ENCODE peak calls at places on chromosomes 12 and 14, in eight cellular contexts. J is heart left ventricle, N is fibroblast of lung, F is cardiac muscle cell, D is Panc1, P is lower lobe of right lung, I is ovary, C is SJSA1. Y is an unnamed sample. For H3K4me1, the result is how much of the 10 kb centered on the place peaks cover.

GRCh38 chr12:59723520-59723919 is 127.7 kb downstream of the SLC16A7 start:
- DNase-seq in F (peak), J (no peak), P (no peak), I (no peak), D (no peak), C (no peak), N (peak), Y (no peak)

GRCh38 chr12:113860950-113861349 is 105.2 kb downstream of the RBM19 start:
- DNase-seq in N (peak), C (peak), F (peak), P (no peak), J (no peak), D (no peak), I (no peak), Y (peak)

GRCh38 chr14:74514471-74514932 is 20.9 kb downstream of the ISCA2 start:
- DNase-seq in F (peak), N (peak), D (no peak), P (peak), C (peak), I (peak), J (no peak), Y (peak)

GRCh38 chr12:76611533-76611932 is 52.0 kb upstream of the OSBPL8 start:
- DNase-seq in J (no peak), D (no peak), P (no peak), I (no peak), F (peak), N (peak), C (no peak), Y (no peak)

GRCh38 chr12:10307630-10308029 is at the start of gene KLRD1:
- DNase-seq in J (no peak), N (no peak), P (no peak), C (no peak), I (no peak), F (peak), D (no peak), Y (no peak)

GRCh38 chr12:119842380-119842779 is 34.7 kb downstream of the CIT start:
- DNase-seq in J (no peak), I (no peak), D (no peak), C (no peak), F (no peak), P (no peak), N (no peak), Y (no peak)

GRCh38 chr12:123983822-123984485 is 10.9 kb downstream of the ZNF664 start:
- DNase-seq in P (no peak), C (peak), D (no peak), J (peak), F (peak), N (peak), I (peak), Y (peak)

GRCh38 chr12:52915637-52916036 is 10.8 kb upstream of the KRT8 start:
- DNase-seq in J (no peak), I (no peak), D (no peak), P (no peak), F (no peak), C (no peak), N (no peak), Y (no peak)

GRCh38 chr12:127178039-127178438 is 1088.9 kb upstream of the TMEM132C start:
- DNase-seq in N (no peak), C (no peak), F (no peak), J (no peak), P (no peak), I (no peak), D (no peak), Y (no peak)

GRCh38 chr14:76339922-76340615 is 35.9 kb upstream of the ESRRB start:
- DNase-seq in F (no peak), D (no peak), I (no peak), C (no peak), N (no peak), P (no peak), J (no peak), Y (no peak)

GRCh38 chr14:73188501-73188903 is 48.8 kb upstream of the PAPLN start:
- DNase-seq in D (no peak), C (peak), F (peak), I (no peak), P (no peak), J (no peak), N (peak), Y (no peak)

GRCh38 chr14:64745511-64746041 is 41.4 kb downstream of the PLEKHG3 start:
- DNase-seq in N (peak), D (no peak), J (no peak), F (peak), P (no peak), I (no peak), C (no peak), Y (peak)

GRCh38 chr14:52922059-52922458 is 28.8 kb downstream of the FERMT2 start:
- DNase-seq in I (no peak), N (no peak), C (no peak), P (no peak), J (no peak), F (no peak), D (no peak), Y (no peak)

GRCh38 chr14:52919971-52920370 is 30.9 kb downstream of the FERMT2 start:
- DNase-seq in N (peak), J (no peak), P (no peak), F (peak), C (no peak), I (no peak), D (no peak), Y (no peak)

GRCh38 chr14:52914295-52914694 is 36.6 kb downstream of the FERMT2 start:
- DNase-seq in P (no peak), N (no peak), D (no peak), J (no peak), I (no peak), F (no peak), C (no peak), Y (no peak)

GRCh38 chr14:52918486-52918885 is 32.4 kb downstream of the FERMT2 start:
- DNase-seq in D (peak), J (no peak), C (no peak), F (peak), P (no peak), N (peak), I (no peak), Y (no peak)

GRCh38 chr14:52917732-52918131 is 33.1 kb downstream of the FERMT2 start:
- DNase-seq in D (no peak), J (no peak), C (no peak), F (no peak), I (no peak), N (peak), P (no peak), Y (no peak)
- H3K4me1 ChIP-seq in D (under half), J (under half), C (under half), F (under half), I (under half), N (under half), P (half or more), Y (under half)

DNA sequence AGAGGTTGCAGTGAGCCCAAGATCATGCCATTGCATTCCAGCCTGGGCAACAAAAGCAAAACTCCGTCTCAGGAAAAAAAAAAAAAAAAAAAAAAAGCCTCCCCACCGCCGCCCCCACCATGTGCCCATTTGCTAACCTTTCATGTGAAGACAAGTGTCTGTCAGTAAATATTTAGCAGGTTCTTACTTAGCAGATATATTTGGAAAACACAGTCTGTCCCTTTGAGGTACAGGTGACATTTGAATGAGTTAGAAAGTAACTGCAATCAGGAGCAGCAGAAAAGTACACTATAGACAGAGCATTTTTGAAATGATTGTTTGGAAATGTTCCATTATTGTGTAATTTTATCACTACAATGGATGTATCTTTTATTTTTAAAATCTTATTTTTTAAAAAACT is 119.7 kb downstream of the FGD4 start:
- DNase-seq in P (no peak), F (no peak), D (no peak), I (no peak), C (no peak), J (no peak), N (no peak), Y (no peak)
- H3K4me1 ChIP-seq in P (under half), F (under half), D (under half), I (under half), C (under half), J (under half), N (under half), Y (half or more)

DNA sequence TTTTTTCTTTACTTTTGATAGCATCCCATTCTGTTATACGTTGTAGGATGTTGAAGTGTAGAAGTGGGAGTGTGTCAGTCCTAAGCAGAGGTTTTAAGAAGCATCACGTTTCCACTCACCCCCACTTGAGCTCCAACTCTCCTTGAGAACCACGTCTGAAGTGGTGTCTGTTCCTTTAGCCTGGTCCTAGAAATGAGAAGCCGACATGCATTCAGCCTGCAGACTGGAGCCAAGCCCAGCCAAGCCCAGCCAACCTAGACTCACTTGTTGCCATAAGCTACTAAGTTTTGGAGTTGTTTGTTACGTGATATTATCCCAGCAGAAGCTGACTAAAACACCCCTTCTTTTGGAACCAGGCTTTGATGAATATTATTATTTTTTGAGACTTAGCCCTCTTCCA is 4.4 kb upstream of the ELK3 start:
- DNase-seq in C (no peak), F (no peak), I (no peak), P (no peak), N (no peak), J (no peak), D (no peak), Y (no peak)
- H3K4me1 ChIP-seq in C (under half), F (under half), I (under half), P (under half), N (under half), J (under half), D (under half), Y (under half)

DNA sequence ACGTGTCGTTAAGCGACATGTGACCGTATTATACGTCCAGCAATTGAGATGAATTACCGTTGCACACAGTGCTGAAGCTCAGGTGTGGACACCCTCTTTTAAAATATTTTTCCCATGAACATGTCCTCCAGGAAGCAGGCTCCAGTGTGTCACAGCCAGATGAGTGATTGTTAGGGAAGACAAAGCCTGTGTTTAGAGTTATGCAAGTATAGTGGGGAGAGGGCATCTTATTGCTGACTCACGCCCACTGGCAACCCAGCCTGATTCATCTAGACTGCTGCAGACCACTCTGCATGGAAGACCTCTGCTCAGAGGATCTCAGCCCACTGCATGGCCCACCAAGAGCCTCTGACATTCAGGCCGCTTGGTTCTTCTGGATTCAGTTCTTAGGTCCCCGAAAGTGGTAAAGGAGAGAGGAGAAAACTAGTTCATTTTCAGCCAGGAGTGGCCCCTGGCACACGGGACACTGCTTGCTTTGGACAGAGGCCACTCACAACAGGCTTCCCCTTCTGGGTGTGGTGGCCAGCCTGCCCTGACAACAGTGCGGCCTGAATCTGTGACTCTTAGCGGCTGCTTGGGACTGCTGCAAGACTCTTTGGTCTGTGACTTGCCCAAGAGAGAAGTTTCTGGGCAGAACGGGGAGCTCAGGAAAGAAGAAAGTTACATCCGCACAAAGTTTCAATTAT is 266.3 kb downstream of the ZFP36L1 start:
- DNase-seq in I (no peak), D (no peak), C (no peak), F (no peak), P (peak), J (no peak), N (no peak), Y (no peak)
- H3K4me1 ChIP-seq in I (under half), D (under half), C (under half), F (under half), P (under half), J (under half), N (under half), Y (under half)

GRCh38 chr14:103885509-103885932 is 38.1 kb upstream of the PPP1R13B start:
- DNase-seq in C (no peak), P (no peak), N (no peak), F (no peak), I (no peak), J (no peak), D (no peak), Y (no peak)

GRCh38 chr14:103887557-103888115 is 40.3 kb upstream of the PPP1R13B start:
- DNase-seq in D (no peak), N (no peak), J (no peak), I (no peak), C (no peak), F (no peak), P (no peak), Y (no peak)

GRCh38 chr14:103886304-103887169 is 39.2 kb upstream of the PPP1R13B start:
- DNase-seq in I (peak), N (no peak), C (no peak), J (no peak), F (peak), P (no peak), D (no peak), Y (peak)

GRCh38 chr14:103884854-103885253 is 37.5 kb upstream of the PPP1R13B start:
- DNase-seq in P (no peak), J (no peak), I (no peak), D (no peak), F (no peak), C (no peak), N (no peak), Y (no peak)

GRCh38 chr14:103887170-103887501 is 39.8 kb upstream of the PPP1R13B start:
- DNase-seq in F (no peak), N (no peak), D (no peak), C (no peak), P (no peak), I (no peak), J (no peak), Y (no peak)
- H3K4me1 ChIP-seq in F (under half), N (under half), D (under half), C (under half), P (under half), I (under half), J (under half), Y (under half)

GRCh38 chr12:1588574-1588944 is 5.8 kb downstream of the FBXL14 start:
- DNase-seq in F (no peak), I (no peak), D (no peak), J (no peak), N (no peak), P (no peak), C (no peak), Y (no peak)

GRCh38 chr12:1591543-1591942 is 2.8 kb downstream of the FBXL14 start:
- DNase-seq in J (no peak), C (no peak), I (no peak), F (peak), D (no peak), P (no peak), N (no peak), Y (no peak)

GRCh38 chr12:1591029-1591428 is 3.4 kb downstream of the FBXL14 start:
- DNase-seq in N (no peak), C (no peak), P (no peak), D (no peak), I (no peak), F (no peak), J (no peak), Y (no peak)

GRCh38 chr12:1590083-1590979 is 4.0 kb downstream of the FBXL14 start:
- DNase-seq in F (peak), J (no peak), C (no peak), I (peak), P (no peak), N (peak), D (no peak), Y (peak)

GRCh38 chr12:1587927-1588573 is 6.3 kb downstream of the FBXL14 start:
- DNase-seq in C (no peak), I (no peak), D (no peak), N (no peak), J (no peak), P (no peak), F (no peak), Y (peak)
- H3K4me1 ChIP-seq in C (under half), I (under half), D (half or more), N (under half), J (under half), P (half or more), F (half or more), Y (under half)

GRCh38 chr12:108856170-108856427 is 1.3 kb downstream of the SSH1 start:
- DNase-seq in I (no peak), D (no peak), C (no peak), P (peak), F (no peak), J (no peak), N (no peak), Y (no peak)

GRCh38 chr12:108853426-108853825 is 4.0 kb downstream of the SSH1 start:
- DNase-seq in I (no peak), P (no peak), D (no peak), N (no peak), C (no peak), F (no peak), J (no peak), Y (no peak)

GRCh38 chr12:108854055-108854452 is 3.3 kb downstream of the SSH1 start:
- DNase-seq in C (peak), D (no peak), I (no peak), J (peak), N (peak), F (peak), P (no peak), Y (no peak)

GRCh38 chr12:108855284-108856169 is 1.9 kb downstream of the SSH1 start:
- DNase-seq in I (no peak), F (peak), P (no peak), D (no peak), C (no peak), N (peak), J (no peak), Y (no peak)

DNA sequence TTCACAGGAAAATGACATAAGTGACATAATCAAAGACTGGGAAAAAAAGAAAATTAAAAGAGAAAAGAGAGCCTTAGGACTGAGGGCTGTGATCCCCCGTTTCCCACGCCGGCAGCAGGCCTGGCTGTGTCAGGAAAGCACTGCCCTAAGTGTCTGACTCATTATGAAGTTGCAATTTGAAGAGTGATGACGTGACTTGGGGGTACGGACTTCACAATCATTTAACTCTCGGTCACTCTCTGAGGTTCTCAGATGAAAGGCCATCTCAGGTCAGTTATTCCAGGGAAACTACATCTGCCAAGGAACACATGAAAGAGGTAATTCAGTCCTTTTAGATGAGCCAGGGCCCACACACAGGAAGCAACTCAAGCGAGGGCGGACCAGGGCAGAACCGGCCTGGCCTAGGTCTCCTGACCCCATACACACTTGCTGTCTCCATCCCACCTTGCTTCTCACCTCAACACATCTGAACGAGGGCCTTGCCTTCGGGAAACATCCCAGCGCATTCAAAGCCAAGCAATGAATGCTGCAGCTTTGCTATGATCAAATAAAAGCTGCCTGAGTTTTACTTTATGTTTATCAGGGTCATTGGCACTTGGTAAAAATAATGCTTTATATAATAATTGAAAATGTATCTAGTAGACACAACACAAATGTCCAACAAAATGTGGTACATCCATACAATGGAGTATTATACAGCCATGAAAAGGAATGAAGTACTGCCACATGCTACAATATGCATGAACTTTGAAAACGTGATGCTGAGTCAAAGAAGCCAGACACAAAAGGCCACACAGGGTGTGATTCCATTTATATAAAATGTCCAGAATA is 2.7 kb downstream of the SSH1 start:
- DNase-seq in I (no peak), P (no peak), N (peak), D (no peak), F (peak), J (peak), C (peak), Y (no peak)
- H3K4me1 ChIP-seq in I (under half), P (half or more), N (under half), D (half or more), F (under half), J (under half), C (half or more), Y (under half)

GRCh38 chr14:92520102-92520651 is 6.6 kb downstream of the RIN3 start:
- DNase-seq in P (no peak), I (no peak), D (no peak), C (no peak), J (no peak), N (no peak), F (no peak), Y (no peak)
- H3K4me1 ChIP-seq in P (half or more), I (under half), D (under half), C (under half), J (under half), N (under half), F (under half), Y (under half)

GRCh38 chr12:96375173-96375572 is 25.1 kb downstream of the CDK17 start:
- DNase-seq in I (no peak), D (no peak), N (no peak), F (peak), C (no peak), P (no peak), J (no peak), Y (no peak)
- H3K4me1 ChIP-seq in I (under half), D (under half), N (under half), F (under half), C (under half), P (half or more), J (under half), Y (under half)

Y was measured in GM23338.